ENCODE peak calls at places on chromosomes 3 and 15, in six cellular contexts. R, S, G, E, Y and I are unnamed samples.

GRCh38 chr3:16480861-16481569 is 32.5 kb downstream of the RFTN1 start:
- DNase-seq in R (no peak), S (peak; percentile 60), G (no peak), E (no peak), Y (no peak), I (no peak)

GRCh38 chr3:59675495-59675894 is 625.7 kb upstream of the CFAP20DC start:
- DNase-seq in R (no peak), S (no peak), G (no peak), E (no peak), Y (no peak), I (no peak)

GRCh38 chr15:91586542-91586941 is 267.0 kb upstream of the SLCO3A1 start:
- DNase-seq in R (no peak), S (no peak), G (no peak), E (no peak), Y (no peak), I (no peak)

GRCh38 chr3:11642455-11643162 is 1.1 kb downstream of the VGLL4 start:
- DNase-seq in R (peak; percentile 79), S (peak; percentile 79), G (peak; percentile 83), E (peak; percentile 62), Y (peak; percentile 90), I (peak; percentile 95)

GRCh38 chr3:153809097-153809496 is 312.1 kb upstream of the ARHGEF26 start:
- DNase-seq in R (no peak), S (no peak), G (no peak), E (no peak), Y (no peak), I (no peak)

GRCh38 chr15:39454189-39454986 is 126.5 kb upstream of the THBS1 start:
- DNase-seq in R (no peak), S (no peak), G (no peak), E (no peak), Y (peak; percentile 17), I (no peak)

GRCh38 chr15:41894791-41895463 is 1.1 kb upstream of the SPTBN5 start:
- DNase-seq in R (peak; percentile 78), S (peak; percentile 66), G (no peak), E (no peak), Y (no peak), I (peak; percentile 38)

GRCh38 chr15:67998599-67999122 is 55.5 kb upstream of the PIAS1 start:
- DNase-seq in R (no peak), S (no peak), G (no peak), E (no peak), Y (no peak), I (no peak)

GRCh38 chr15:70061086-70061370 is 36.7 kb downstream of the TLE3 start:
- DNase-seq in R (no peak), S (no peak), G (no peak), E (no peak), Y (no peak), I (no peak)

GRCh38 chr3:42747581-42747980 is 25.5 kb downstream of the CCDC13 start:
- DNase-seq in R (no peak), S (no peak), G (no peak), E (no peak), Y (no peak), I (no peak)

GRCh38 chr3:141399979-141400971 is 32.0 kb downstream of the ZBTB38 start:
- DNase-seq in R (no peak), S (no peak), G (no peak), E (no peak), Y (no peak), I (no peak)